ENCODE peak calls at places on chromosomes 5 and 9, in eight cellular contexts. One of them, this sample, is unnamed.

GRCh38 chr9:14935099-14935710 is 25.0 kb upstream of the FREM1 start:
- DNase-seq in A549: no peak
- DNase-seq in HepG2: no peak
- DNase-seq in IMR-90: no peak
- DNase-seq in K562: no peak
- DNase-seq in H1: no peak
- DNase-seq in SK-N-SH: no peak
- DNase-seq in GM12878: no peak
- DNase-seq in this sample: no peak

GRCh38 chr5:7534505-7534904 is 138.6 kb downstream of the ADCY2 start:
- DNase-seq in A549: no peak
- DNase-seq in HepG2: no peak
- DNase-seq in IMR-90: no peak
- DNase-seq in K562: no peak
- DNase-seq in H1: no peak
- DNase-seq in SK-N-SH: no peak
- DNase-seq in GM12878: no peak
- DNase-seq in this sample: no peak

GRCh38 chr9:89422151-89422918 is 75.6 kb downstream of the SEMA4D start:
- DNase-seq in A549: no peak
- DNase-seq in HepG2: no peak
- DNase-seq in IMR-90: peak
- DNase-seq in K562: no peak
- DNase-seq in H1: no peak
- DNase-seq in SK-N-SH: no peak
- DNase-seq in GM12878: no peak
- DNase-seq in this sample: no peak

GRCh38 chr5:156914371-156914737 is 48.7 kb downstream of the TIMD4 start:
- DNase-seq in A549: no peak
- DNase-seq in HepG2: no peak
- DNase-seq in IMR-90: no peak
- DNase-seq in K562: no peak
- DNase-seq in H1: peak
- DNase-seq in SK-N-SH: no peak
- DNase-seq in GM12878: no peak
- DNase-seq in this sample: no peak

GRCh38 chr5:118775790-118776499 is 212.4 kb downstream of the DTWD2 start:
- DNase-seq in A549: no peak
- DNase-seq in HepG2: no peak
- DNase-seq in IMR-90: no peak
- DNase-seq in K562: no peak
- DNase-seq in H1: no peak
- DNase-seq in SK-N-SH: no peak
- DNase-seq in GM12878: no peak
- DNase-seq in this sample: no peak

GRCh38 chr5:154858972-154859950 is 834 bp downstream of the CNOT8 start:
- DNase-seq in A549: no peak
- DNase-seq in HepG2: no peak
- DNase-seq in IMR-90: no peak
- DNase-seq in K562: no peak
- DNase-seq in H1: no peak
- DNase-seq in SK-N-SH: no peak
- DNase-seq in GM12878: no peak
- DNase-seq in this sample: no peak

GRCh38 chr5:69075522-69076169 is 18.2 kb upstream of the SLC30A5 start:
- DNase-seq in A549: no peak
- DNase-seq in HepG2: no peak
- DNase-seq in IMR-90: no peak
- DNase-seq in K562: no peak
- DNase-seq in H1: no peak
- DNase-seq in SK-N-SH: no peak
- DNase-seq in GM12878: no peak
- DNase-seq in this sample: no peak

GRCh38 chr9:103798620-103799019 is 295.5 kb upstream of the SMC2 start:
- DNase-seq in A549: peak
- DNase-seq in HepG2: peak
- DNase-seq in IMR-90: no peak
- DNase-seq in K562: no peak
- DNase-seq in H1: no peak
- DNase-seq in SK-N-SH: no peak
- DNase-seq in GM12878: peak
- DNase-seq in this sample: no peak

GRCh38 chr5:75050415-75050814 is 1.9 kb downstream of the GCNT4 start:
- DNase-seq in A549: peak
- DNase-seq in HepG2: peak
- DNase-seq in IMR-90: no peak
- DNase-seq in K562: peak
- DNase-seq in H1: peak
- DNase-seq in SK-N-SH: peak
- DNase-seq in GM12878: no peak
- DNase-seq in this sample: no peak

GRCh38 chr9:99531313-99531712 is 290.4 kb upstream of the NR4A3 start:
- DNase-seq in A549: no peak
- DNase-seq in HepG2: no peak
- DNase-seq in IMR-90: no peak
- DNase-seq in K562: no peak
- DNase-seq in H1: no peak
- DNase-seq in SK-N-SH: no peak
- DNase-seq in GM12878: no peak
- DNase-seq in this sample: no peak

GRCh38 chr5:101943784-101944183 is 352.3 kb downstream of the SLCO4C1 start:
- DNase-seq in A549: no peak
- DNase-seq in HepG2: no peak
- DNase-seq in IMR-90: no peak
- DNase-seq in K562: no peak
- DNase-seq in H1: no peak
- DNase-seq in SK-N-SH: no peak
- DNase-seq in GM12878: no peak
- DNase-seq in this sample: no peak

GRCh38 chr9:31996331-31996730 is 388.1 kb upstream of the ACO1 start:
- DNase-seq in A549: no peak
- DNase-seq in HepG2: peak
- DNase-seq in IMR-90: no peak
- DNase-seq in K562: no peak
- DNase-seq in H1: no peak
- DNase-seq in SK-N-SH: no peak
- DNase-seq in GM12878: no peak
- DNase-seq in this sample: peak

GRCh38 chr5:177131711-177132503 is 1.7 kb upstream of the NSD1 start:
- DNase-seq in A549: no peak
- DNase-seq in HepG2: no peak
- DNase-seq in IMR-90: no peak
- DNase-seq in K562: no peak
- DNase-seq in H1: peak
- DNase-seq in SK-N-SH: no peak
- DNase-seq in GM12878: no peak
- DNase-seq in this sample: no peak

GRCh38 chr5:65120371-65120967 is 351.7 kb downstream of the CWC27 start:
- DNase-seq in A549: no peak
- DNase-seq in HepG2: no peak
- DNase-seq in IMR-90: no peak
- DNase-seq in K562: no peak
- DNase-seq in H1: no peak
- DNase-seq in SK-N-SH: no peak
- DNase-seq in GM12878: no peak
- DNase-seq in this sample: no peak

GRCh38 chr5:31967461-31967860 is 206.7 kb downstream of the GOLPH3 start:
- DNase-seq in A549: no peak
- DNase-seq in HepG2: no peak
- DNase-seq in IMR-90: no peak
- DNase-seq in K562: no peak
- DNase-seq in H1: no peak
- DNase-seq in SK-N-SH: no peak
- DNase-seq in GM12878: no peak
- DNase-seq in this sample: no peak

GRCh38 chr9:16726023-16726422 is 144.4 kb downstream of the BNC2 start:
- DNase-seq in A549: no peak
- DNase-seq in HepG2: no peak
- DNase-seq in IMR-90: peak
- DNase-seq in K562: no peak
- DNase-seq in H1: no peak
- DNase-seq in SK-N-SH: peak
- DNase-seq in GM12878: no peak
- DNase-seq in this sample: no peak

GRCh38 chr9:129351058-129351641 is 173.1 kb upstream of the IER5L start:
- DNase-seq in A549: no peak
- DNase-seq in HepG2: no peak
- DNase-seq in IMR-90: no peak
- DNase-seq in K562: peak
- DNase-seq in H1: peak
- DNase-seq in SK-N-SH: peak
- DNase-seq in GM12878: no peak
- DNase-seq in this sample: no peak

GRCh38 chr5:149828161-149829011 is 98.3 kb downstream of the PPARGC1B start:
- DNase-seq in A549: peak
- DNase-seq in HepG2: peak
- DNase-seq in IMR-90: peak
- DNase-seq in K562: peak
- DNase-seq in H1: peak
- DNase-seq in SK-N-SH: peak
- DNase-seq in GM12878: peak
- DNase-seq in this sample: peak

GRCh38 chr9:5510991-5511390 is 660 bp downstream of the PDCD1LG2 start:
- DNase-seq in A549: no peak
- DNase-seq in HepG2: no peak
- DNase-seq in IMR-90: peak
- DNase-seq in K562: no peak
- DNase-seq in H1: no peak
- DNase-seq in SK-N-SH: peak
- DNase-seq in GM12878: no peak
- DNase-seq in this sample: no peak

GRCh38 chr5:34627794-34628193 is 28.3 kb upstream of the RAI14 start:
- DNase-seq in A549: no peak
- DNase-seq in HepG2: no peak
- DNase-seq in IMR-90: peak
- DNase-seq in K562: no peak
- DNase-seq in H1: no peak
- DNase-seq in SK-N-SH: no peak
- DNase-seq in GM12878: no peak
- DNase-seq in this sample: no peak

GRCh38 chr5:9924614-9925013 is 294.5 kb upstream of the TAS2R1 start:
- DNase-seq in A549: peak
- DNase-seq in HepG2: no peak
- DNase-seq in IMR-90: peak
- DNase-seq in K562: no peak
- DNase-seq in H1: no peak
- DNase-seq in SK-N-SH: no peak
- DNase-seq in GM12878: peak
- DNase-seq in this sample: peak

GRCh38 chr5:86918246-86918645 is 300.5 kb downstream of the COX7C start:
- DNase-seq in A549: no peak
- DNase-seq in HepG2: no peak
- DNase-seq in IMR-90: no peak
- DNase-seq in K562: no peak
- DNase-seq in H1: no peak
- DNase-seq in SK-N-SH: no peak
- DNase-seq in GM12878: no peak
- DNase-seq in this sample: no peak

GRCh38 chr9:5630038-5630507 is 1.2 kb downstream of the RIC1 start:
- DNase-seq in A549: peak
- DNase-seq in HepG2: peak
- DNase-seq in IMR-90: no peak
- DNase-seq in K562: no peak
- DNase-seq in H1: no peak
- DNase-seq in SK-N-SH: peak
- DNase-seq in GM12878: no peak
- DNase-seq in this sample: no peak

GRCh38 chr5:151509231-151509630 is 61.8 kb downstream of the SLC36A1 start:
- DNase-seq in A549: no peak
- DNase-seq in HepG2: no peak
- DNase-seq in IMR-90: no peak
- DNase-seq in K562: no peak
- DNase-seq in H1: no peak
- DNase-seq in SK-N-SH: no peak
- DNase-seq in GM12878: no peak
- DNase-seq in this sample: no peak

GRCh38 chr5:115289104-115289503 is 7.3 kb downstream of the CCDC112 start:
- DNase-seq in A549: no peak
- DNase-seq in HepG2: no peak
- DNase-seq in IMR-90: no peak
- DNase-seq in K562: no peak
- DNase-seq in H1: no peak
- DNase-seq in SK-N-SH: no peak
- DNase-seq in GM12878: no peak
- DNase-seq in this sample: no peak

GRCh38 chr5:111241696-111242095 is 17.5 kb downstream of the CAMK4 start:
- DNase-seq in A549: no peak
- DNase-seq in HepG2: no peak
- DNase-seq in IMR-90: no peak
- DNase-seq in K562: no peak
- DNase-seq in H1: no peak
- DNase-seq in SK-N-SH: no peak
- DNase-seq in GM12878: no peak
- DNase-seq in this sample: no peak

GRCh38 chr5:170291324-170291847 is 6.2 kb downstream of the LCP2 start:
- DNase-seq in A549: no peak
- DNase-seq in HepG2: no peak
- DNase-seq in IMR-90: no peak
- DNase-seq in K562: no peak
- DNase-seq in H1: no peak
- DNase-seq in SK-N-SH: no peak
- DNase-seq in GM12878: no peak
- DNase-seq in this sample: no peak
- TF ChIP-seq RAD21 in A549: no peak
- TF ChIP-seq RAD21 in HepG2: no peak
- TF ChIP-seq RAD21 in IMR-90: no peak
- TF ChIP-seq RAD21 in K562: no peak
- TF ChIP-seq RAD21 in H1: no peak
- TF ChIP-seq RAD21 in SK-N-SH: no peak
- TF ChIP-seq RAD21 in GM12878: no peak
- TF ChIP-seq RAD21 in this sample: no peak

GRCh38 chr9:94554439-94555331 is at the start of gene PCAT7:
- DNase-seq in A549: peak
- DNase-seq in HepG2: peak
- DNase-seq in IMR-90: no peak
- DNase-seq in K562: peak
- DNase-seq in H1: peak
- DNase-seq in SK-N-SH: peak
- DNase-seq in GM12878: peak
- DNase-seq in this sample: peak
- TF ChIP-seq RAD21 in A549: peak
- TF ChIP-seq RAD21 in HepG2: peak
- TF ChIP-seq RAD21 in IMR-90: peak
- TF ChIP-seq RAD21 in K562: peak
- TF ChIP-seq RAD21 in H1: peak
- TF ChIP-seq RAD21 in SK-N-SH: peak
- TF ChIP-seq RAD21 in GM12878: peak
- TF ChIP-seq RAD21 in this sample: peak

GRCh38 chr9:134858051-134858841 is 22.4 kb upstream of the FCN2 start:
- DNase-seq in A549: peak
- DNase-seq in HepG2: no peak
- DNase-seq in IMR-90: peak
- DNase-seq in K562: no peak
- DNase-seq in H1: no peak
- DNase-seq in SK-N-SH: no peak
- DNase-seq in GM12878: peak
- DNase-seq in this sample: no peak
- TF ChIP-seq RAD21 in A549: peak
- TF ChIP-seq RAD21 in HepG2: no peak
- TF ChIP-seq RAD21 in IMR-90: no peak
- TF ChIP-seq RAD21 in K562: no peak
- TF ChIP-seq RAD21 in H1: no peak
- TF ChIP-seq RAD21 in SK-N-SH: no peak
- TF ChIP-seq RAD21 in GM12878: peak
- TF ChIP-seq RAD21 in this sample: peak

GRCh38 chr5:109898547-109899544 is 209.1 kb downstream of the MAN2A1 start:
- DNase-seq in A549: no peak
- DNase-seq in HepG2: no peak
- DNase-seq in IMR-90: no peak
- DNase-seq in K562: no peak
- DNase-seq in H1: no peak
- DNase-seq in SK-N-SH: no peak
- DNase-seq in GM12878: no peak
- DNase-seq in this sample: no peak
- TF ChIP-seq RAD21 in A549: no peak
- TF ChIP-seq RAD21 in HepG2: no peak
- TF ChIP-seq RAD21 in IMR-90: no peak
- TF ChIP-seq RAD21 in K562: no peak
- TF ChIP-seq RAD21 in H1: no peak
- TF ChIP-seq RAD21 in SK-N-SH: no peak
- TF ChIP-seq RAD21 in GM12878: no peak
- TF ChIP-seq RAD21 in this sample: no peak